ENCODE peak calls at places on chromosome 17, in eight cellular contexts. One of them, this sample, is unnamed.

GRCh38 chr17:44235583-44235936 is 16.1 kb upstream of the UBTF start:
- DNase-seq in AG04450: no peak
- DNase-seq in CD8-positive, alpha-beta T cell: no peak
- DNase-seq in HCT116: peak
- DNase-seq in colonic mucosa: no peak
- DNase-seq in mammary epithelial cell: peak
- DNase-seq in HT1080: peak
- DNase-seq in cardiac fibroblast: peak
- DNase-seq in this sample: peak

GRCh38 chr17:44069974-44070454 is 521 bp upstream of the G6PC3 start:
- DNase-seq in cardiac fibroblast: peak
- DNase-seq in mammary epithelial cell: peak
- DNase-seq in HCT116: peak
- DNase-seq in HT1080: peak
- DNase-seq in CD8-positive, alpha-beta T cell: no peak
- DNase-seq in colonic mucosa: no peak
- DNase-seq in AG04450: no peak
- DNase-seq in this sample: peak

GRCh38 chr17:57927048-57927723 is 28.0 kb downstream of the CUEDC1 start:
- DNase-seq in AG04450: no peak
- DNase-seq in HCT116: no peak
- DNase-seq in colonic mucosa: peak
- DNase-seq in CD8-positive, alpha-beta T cell: no peak
- DNase-seq in cardiac fibroblast: peak
- DNase-seq in HT1080: peak
- DNase-seq in mammary epithelial cell: peak
- DNase-seq in this sample: no peak

GRCh38 chr17:77286641-77287431 is 146.1 kb downstream of the SEC14L1 start:
- DNase-seq in cardiac fibroblast: peak
- DNase-seq in colonic mucosa: peak
- DNase-seq in mammary epithelial cell: peak
- DNase-seq in HT1080: peak
- DNase-seq in HCT116: peak
- DNase-seq in CD8-positive, alpha-beta T cell: no peak
- DNase-seq in AG04450: no peak
- DNase-seq in this sample: peak

GRCh38 chr17:73798111-73798748 is 154.0 kb upstream of the SDK2 start:
- DNase-seq in HT1080: peak
- DNase-seq in HCT116: no peak
- DNase-seq in CD8-positive, alpha-beta T cell: no peak
- DNase-seq in AG04450: peak
- DNase-seq in colonic mucosa: peak
- DNase-seq in mammary epithelial cell: peak
- DNase-seq in cardiac fibroblast: peak
- DNase-seq in this sample: peak

GRCh38 chr17:29595107-29595942 is 2.4 kb downstream of the ANKRD13B start:
- DNase-seq in HCT116: no peak
- DNase-seq in cardiac fibroblast: no peak
- DNase-seq in AG04450: no peak
- DNase-seq in HT1080: peak
- DNase-seq in CD8-positive, alpha-beta T cell: no peak
- DNase-seq in colonic mucosa: no peak
- DNase-seq in mammary epithelial cell: no peak
- DNase-seq in this sample: no peak

GRCh38 chr17:6491071-6491700 is 46.9 kb downstream of the PIMREG start:
- DNase-seq in colonic mucosa: no peak
- DNase-seq in AG04450: no peak
- DNase-seq in cardiac fibroblast: no peak
- DNase-seq in HT1080: no peak
- DNase-seq in CD8-positive, alpha-beta T cell: no peak
- DNase-seq in HCT116: no peak
- DNase-seq in mammary epithelial cell: no peak
- DNase-seq in this sample: no peak

GRCh38 chr17:42241871-42242270 is 34.3 kb downstream of the STAT5B start:
- DNase-seq in colonic mucosa: no peak
- DNase-seq in AG04450: no peak
- DNase-seq in CD8-positive, alpha-beta T cell: no peak
- DNase-seq in mammary epithelial cell: no peak
- DNase-seq in cardiac fibroblast: no peak
- DNase-seq in HCT116: no peak
- DNase-seq in HT1080: no peak
- DNase-seq in this sample: no peak

GRCh38 chr17:41377546-41377945 is 4.6 kb downstream of the KRT34 start:
- DNase-seq in mammary epithelial cell: no peak
- DNase-seq in AG04450: no peak
- DNase-seq in HT1080: peak
- DNase-seq in CD8-positive, alpha-beta T cell: no peak
- DNase-seq in cardiac fibroblast: peak
- DNase-seq in colonic mucosa: no peak
- DNase-seq in HCT116: no peak
- DNase-seq in this sample: no peak

GRCh38 chr17:51611585-51611984 is 351.2 kb downstream of the UTP18 start:
- DNase-seq in mammary epithelial cell: no peak
- DNase-seq in AG04450: no peak
- DNase-seq in colonic mucosa: no peak
- DNase-seq in HT1080: no peak
- DNase-seq in HCT116: no peak
- DNase-seq in CD8-positive, alpha-beta T cell: no peak
- DNase-seq in cardiac fibroblast: no peak
- DNase-seq in this sample: no peak

GRCh38 chr17:48915459-48916282 is 7.5 kb downstream of the UBE2Z start:
- DNase-seq in CD8-positive, alpha-beta T cell: no peak
- DNase-seq in HCT116: no peak
- DNase-seq in AG04450: peak
- DNase-seq in HT1080: peak
- DNase-seq in colonic mucosa: no peak
- DNase-seq in cardiac fibroblast: peak
- DNase-seq in mammary epithelial cell: peak
- DNase-seq in this sample: peak

GRCh38 chr17:17849147-17849820 is 12.5 kb upstream of the SREBF1 start:
- DNase-seq in HT1080: no peak
- DNase-seq in cardiac fibroblast: peak
- DNase-seq in AG04450: no peak
- DNase-seq in mammary epithelial cell: no peak
- DNase-seq in HCT116: no peak
- DNase-seq in colonic mucosa: peak
- DNase-seq in CD8-positive, alpha-beta T cell: peak
- DNase-seq in this sample: no peak

GRCh38 chr17:82309656-82310570 is 7.5 kb downstream of the CD7 start:
- DNase-seq in mammary epithelial cell: no peak
- DNase-seq in cardiac fibroblast: no peak
- DNase-seq in HT1080: no peak
- DNase-seq in CD8-positive, alpha-beta T cell: no peak
- DNase-seq in HCT116: no peak
- DNase-seq in colonic mucosa: no peak
- DNase-seq in AG04450: no peak
- DNase-seq in this sample: no peak

GRCh38 chr17:40219073-40219860 is at the start of gene WIPF2:
- DNase-seq in cardiac fibroblast: peak
- DNase-seq in HCT116: peak
- DNase-seq in HT1080: peak
- DNase-seq in mammary epithelial cell: peak
- DNase-seq in CD8-positive, alpha-beta T cell: peak
- DNase-seq in colonic mucosa: peak
- DNase-seq in AG04450: peak
- DNase-seq in this sample: peak

GRCh38 chr17:13594762-13595697 is 6.7 kb downstream of the HS3ST3A1 start:
- DNase-seq in cardiac fibroblast: peak
- DNase-seq in HT1080: peak
- DNase-seq in CD8-positive, alpha-beta T cell: peak
- DNase-seq in mammary epithelial cell: peak
- DNase-seq in HCT116: peak
- DNase-seq in colonic mucosa: peak
- DNase-seq in AG04450: peak
- DNase-seq in this sample: peak

GRCh38 chr17:41212524-41213169 is 13.8 kb upstream of the KRTAP9-2 start:
- DNase-seq in mammary epithelial cell: no peak
- DNase-seq in HT1080: no peak
- DNase-seq in AG04450: no peak
- DNase-seq in HCT116: no peak
- DNase-seq in CD8-positive, alpha-beta T cell: no peak
- DNase-seq in cardiac fibroblast: no peak
- DNase-seq in colonic mucosa: no peak
- DNase-seq in this sample: no peak

GRCh38 chr17:73797594-73798110 is 153.4 kb upstream of the SDK2 start:
- DNase-seq in mammary epithelial cell: no peak
- DNase-seq in CD8-positive, alpha-beta T cell: no peak
- DNase-seq in AG04450: no peak
- DNase-seq in HCT116: no peak
- DNase-seq in cardiac fibroblast: no peak
- DNase-seq in HT1080: no peak
- DNase-seq in colonic mucosa: no peak
- DNase-seq in this sample: no peak

GRCh38 chr17:39641119-39641496 is 4.2 kb downstream of the STARD3 start:
- DNase-seq in mammary epithelial cell: no peak
- DNase-seq in HT1080: no peak
- DNase-seq in AG04450: no peak
- DNase-seq in HCT116: no peak
- DNase-seq in colonic mucosa: no peak
- DNase-seq in CD8-positive, alpha-beta T cell: no peak
- DNase-seq in cardiac fibroblast: no peak
- DNase-seq in this sample: no peak

GRCh38 chr17:38460082-38460715 is 31.9 kb downstream of the ARHGAP23 start:
- DNase-seq in AG04450: no peak
- DNase-seq in HT1080: no peak
- DNase-seq in HCT116: no peak
- DNase-seq in mammary epithelial cell: no peak
- DNase-seq in cardiac fibroblast: no peak
- DNase-seq in colonic mucosa: no peak
- DNase-seq in CD8-positive, alpha-beta T cell: no peak
- DNase-seq in this sample: no peak

GRCh38 chr17:30824002-30824355 is 513 bp downstream of the CRLF3 start:
- DNase-seq in HCT116: no peak
- DNase-seq in mammary epithelial cell: peak
- DNase-seq in CD8-positive, alpha-beta T cell: no peak
- DNase-seq in cardiac fibroblast: peak
- DNase-seq in AG04450: no peak
- DNase-seq in colonic mucosa: no peak
- DNase-seq in HT1080: no peak
- DNase-seq in this sample: peak

GRCh38 chr17:694239-694638 is 20.4 kb downstream of the VPS53 start:
- DNase-seq in HT1080: peak
- DNase-seq in HCT116: no peak
- DNase-seq in AG04450: peak
- DNase-seq in CD8-positive, alpha-beta T cell: no peak
- DNase-seq in mammary epithelial cell: peak
- DNase-seq in colonic mucosa: no peak
- DNase-seq in cardiac fibroblast: peak
- DNase-seq in this sample: peak

GRCh38 chr17:42249681-42250446 is 26.3 kb downstream of the STAT5B start:
- DNase-seq in colonic mucosa: no peak
- DNase-seq in CD8-positive, alpha-beta T cell: no peak
- DNase-seq in HT1080: no peak
- DNase-seq in AG04450: no peak
- DNase-seq in cardiac fibroblast: no peak
- DNase-seq in HCT116: no peak
- DNase-seq in mammary epithelial cell: no peak
- DNase-seq in this sample: no peak

GRCh38 chr17:28567604-28568003 is 3.7 kb downstream of the PIGS start:
- DNase-seq in HCT116: no peak
- DNase-seq in HT1080: no peak
- DNase-seq in mammary epithelial cell: no peak
- DNase-seq in cardiac fibroblast: no peak
- DNase-seq in AG04450: no peak
- DNase-seq in CD8-positive, alpha-beta T cell: no peak
- DNase-seq in colonic mucosa: no peak
- DNase-seq in this sample: no peak

GRCh38 chr17:80248001-80248893 is 12.4 kb upstream of the RNF213 start:
- DNase-seq in colonic mucosa: no peak
- DNase-seq in CD8-positive, alpha-beta T cell: no peak
- DNase-seq in HT1080: no peak
- DNase-seq in AG04450: no peak
- DNase-seq in HCT116: no peak
- DNase-seq in mammary epithelial cell: no peak
- DNase-seq in cardiac fibroblast: no peak
- DNase-seq in this sample: no peak

GRCh38 chr17:33637534-33637933 is 344.4 kb upstream of the ASIC2 start:
- DNase-seq in cardiac fibroblast: no peak
- DNase-seq in HCT116: no peak
- DNase-seq in colonic mucosa: no peak
- DNase-seq in HT1080: no peak
- DNase-seq in CD8-positive, alpha-beta T cell: no peak
- DNase-seq in mammary epithelial cell: no peak
- DNase-seq in AG04450: no peak
- DNase-seq in this sample: no peak